ENCODE peak calls at places on chromosomes 12 and 14, in ten cellular contexts. One of them, this sample, is unnamed.

GRCh38 chr14:22520235-22520634 is 68.8 kb downstream of the DAD1 start:
- DNase-seq in GM12865: no peak
- DNase-seq in chondrocyte: no peak
- DNase-seq in glomerular endothelial cell: no peak
- DNase-seq in HEK293T: no peak
- DNase-seq in HAP-1: no peak
- DNase-seq in NCI-H2171: no peak
- DNase-seq in dorsolateral prefrontal cortex: no peak
- DNase-seq in SK-MEL-5: no peak
- DNase-seq in testis: no peak
- DNase-seq in this sample: no peak

GRCh38 chr12:68745376-68745903 is 536 bp upstream of the SLC35E3 start:
- DNase-seq in GM12865: peak; percentile 4
- DNase-seq in chondrocyte: no peak
- DNase-seq in glomerular endothelial cell: no peak
- DNase-seq in HEK293T: no peak
- DNase-seq in HAP-1: no peak
- DNase-seq in NCI-H2171: no peak
- DNase-seq in dorsolateral prefrontal cortex: no peak
- DNase-seq in SK-MEL-5: no peak
- DNase-seq in testis: no peak
- DNase-seq in this sample: no peak

GRCh38 chr12:92942905-92943304 is 13.8 kb upstream of the EEA1 start:
- DNase-seq in GM12865: no peak
- DNase-seq in chondrocyte: no peak
- DNase-seq in glomerular endothelial cell: no peak
- DNase-seq in HEK293T: no peak
- DNase-seq in HAP-1: no peak
- DNase-seq in NCI-H2171: no peak
- DNase-seq in dorsolateral prefrontal cortex: no peak
- DNase-seq in SK-MEL-5: peak; percentile 17
- DNase-seq in testis: no peak
- DNase-seq in this sample: peak; percentile 41

GRCh38 chr14:20679907-20680306 is 4.5 kb upstream of the RNASE4 start:
- DNase-seq in GM12865: peak; percentile 41
- DNase-seq in chondrocyte: no peak
- DNase-seq in glomerular endothelial cell: no peak
- DNase-seq in HEK293T: peak; percentile 57
- DNase-seq in HAP-1: peak; percentile 14
- DNase-seq in NCI-H2171: no peak
- DNase-seq in dorsolateral prefrontal cortex: peak; percentile 64
- DNase-seq in SK-MEL-5: peak; percentile 68
- DNase-seq in testis: peak; percentile 68
- DNase-seq in this sample: peak; percentile 25

GRCh38 chr12:75887979-75888378 is 143.6 kb downstream of the PHLDA1 start:
- DNase-seq in GM12865: no peak
- DNase-seq in chondrocyte: no peak
- DNase-seq in glomerular endothelial cell: no peak
- DNase-seq in HEK293T: no peak
- DNase-seq in HAP-1: no peak
- DNase-seq in NCI-H2171: no peak
- DNase-seq in dorsolateral prefrontal cortex: no peak
- DNase-seq in SK-MEL-5: peak; percentile 16
- DNase-seq in testis: no peak
- DNase-seq in this sample: no peak

GRCh38 chr14:101193126-101193844 is 289.8 kb upstream of the RTL1 start:
- DNase-seq in GM12865: no peak
- DNase-seq in chondrocyte: no peak
- DNase-seq in glomerular endothelial cell: no peak
- DNase-seq in HEK293T: no peak
- DNase-seq in HAP-1: no peak
- DNase-seq in NCI-H2171: no peak
- DNase-seq in dorsolateral prefrontal cortex: no peak
- DNase-seq in SK-MEL-5: no peak
- DNase-seq in testis: no peak
- DNase-seq in this sample: peak; percentile 44

GRCh38 chr12:17793854-17794253 is 296.1 kb downstream of the RERGL start:
- DNase-seq in GM12865: no peak
- DNase-seq in chondrocyte: no peak
- DNase-seq in glomerular endothelial cell: no peak
- DNase-seq in HEK293T: no peak
- DNase-seq in HAP-1: no peak
- DNase-seq in NCI-H2171: no peak
- DNase-seq in dorsolateral prefrontal cortex: no peak
- DNase-seq in SK-MEL-5: no peak
- DNase-seq in testis: no peak
- DNase-seq in this sample: no peak

GRCh38 chr12:188910-189621 is 24.9 kb downstream of the SLC6A12 start:
- DNase-seq in GM12865: peak; percentile 39
- DNase-seq in chondrocyte: no peak
- DNase-seq in glomerular endothelial cell: no peak
- DNase-seq in HEK293T: peak; percentile 90
- DNase-seq in HAP-1: peak; percentile 47
- DNase-seq in NCI-H2171: peak; percentile 87
- DNase-seq in dorsolateral prefrontal cortex: peak; percentile 68
- DNase-seq in SK-MEL-5: peak; percentile 50
- DNase-seq in testis: peak; percentile 64
- DNase-seq in this sample: peak; percentile 46

GRCh38 chr14:102390064-102390463 is 27.3 kb downstream of the TECPR2 start:
- DNase-seq in GM12865: no peak
- DNase-seq in chondrocyte: no peak
- DNase-seq in glomerular endothelial cell: peak; percentile 4
- DNase-seq in HEK293T: no peak
- DNase-seq in HAP-1: peak; percentile 82
- DNase-seq in NCI-H2171: no peak
- DNase-seq in dorsolateral prefrontal cortex: no peak
- DNase-seq in SK-MEL-5: peak; percentile 94
- DNase-seq in testis: no peak
- DNase-seq in this sample: no peak

GRCh38 chr12:50618864-50619609 is 114.3 kb downstream of the DIP2B start:
- DNase-seq in GM12865: no peak
- DNase-seq in chondrocyte: no peak
- DNase-seq in glomerular endothelial cell: no peak
- DNase-seq in HEK293T: no peak
- DNase-seq in HAP-1: no peak
- DNase-seq in NCI-H2171: no peak
- DNase-seq in dorsolateral prefrontal cortex: no peak
- DNase-seq in SK-MEL-5: no peak
- DNase-seq in testis: no peak
- DNase-seq in this sample: peak; percentile 37

GRCh38 chr12:24948816-24949722 is at the start of gene BCAT1:
- DNase-seq in GM12865: peak; percentile 89
- DNase-seq in chondrocyte: peak; percentile 96
- DNase-seq in glomerular endothelial cell: peak; percentile 22
- DNase-seq in HEK293T: peak; percentile 64
- DNase-seq in HAP-1: peak; percentile 58
- DNase-seq in NCI-H2171: no peak
- DNase-seq in dorsolateral prefrontal cortex: peak; percentile 58
- DNase-seq in SK-MEL-5: no peak
- DNase-seq in testis: peak; percentile 89
- DNase-seq in this sample: peak; percentile 60

GRCh38 chr12:122980192-122981035 is at the start of gene ARL6IP4:
- DNase-seq in GM12865: peak; percentile 81
- DNase-seq in chondrocyte: no peak
- DNase-seq in glomerular endothelial cell: no peak
- DNase-seq in HEK293T: peak; percentile 73
- DNase-seq in HAP-1: peak; percentile 51
- DNase-seq in NCI-H2171: peak; percentile 70
- DNase-seq in dorsolateral prefrontal cortex: no peak
- DNase-seq in SK-MEL-5: peak; percentile 53
- DNase-seq in testis: peak; percentile 63
- DNase-seq in this sample: peak; percentile 56

GRCh38 chr14:90691627-90692026 is 124.6 kb downstream of the TTC7B start:
- DNase-seq in GM12865: no peak
- DNase-seq in chondrocyte: no peak
- DNase-seq in glomerular endothelial cell: no peak
- DNase-seq in HEK293T: no peak
- DNase-seq in HAP-1: no peak
- DNase-seq in NCI-H2171: no peak
- DNase-seq in dorsolateral prefrontal cortex: no peak
- DNase-seq in SK-MEL-5: no peak
- DNase-seq in testis: no peak
- DNase-seq in this sample: no peak

GRCh38 chr12:72197790-72198189 is 74.4 kb upstream of the TRHDE start:
- DNase-seq in GM12865: no peak
- DNase-seq in chondrocyte: no peak
- DNase-seq in glomerular endothelial cell: no peak
- DNase-seq in HEK293T: no peak
- DNase-seq in HAP-1: no peak
- DNase-seq in NCI-H2171: no peak
- DNase-seq in dorsolateral prefrontal cortex: no peak
- DNase-seq in SK-MEL-5: no peak
- DNase-seq in testis: no peak
- DNase-seq in this sample: no peak

GRCh38 chr12:60168441-60168840 is 572.6 kb downstream of the SLC16A7 start:
- DNase-seq in GM12865: no peak
- DNase-seq in chondrocyte: no peak
- DNase-seq in glomerular endothelial cell: no peak
- DNase-seq in HEK293T: no peak
- DNase-seq in HAP-1: no peak
- DNase-seq in NCI-H2171: no peak
- DNase-seq in dorsolateral prefrontal cortex: no peak
- DNase-seq in SK-MEL-5: no peak
- DNase-seq in testis: no peak
- DNase-seq in this sample: no peak

GRCh38 chr12:76201758-76202157 is 117.3 kb upstream of the NAP1L1 start:
- DNase-seq in GM12865: no peak
- DNase-seq in chondrocyte: no peak
- DNase-seq in glomerular endothelial cell: no peak
- DNase-seq in HEK293T: no peak
- DNase-seq in HAP-1: no peak
- DNase-seq in NCI-H2171: no peak
- DNase-seq in dorsolateral prefrontal cortex: no peak
- DNase-seq in SK-MEL-5: no peak
- DNase-seq in testis: no peak
- DNase-seq in this sample: no peak

GRCh38 chr12:28517101-28517500 is 326.8 kb downstream of the CCDC91 start:
- DNase-seq in GM12865: no peak
- DNase-seq in chondrocyte: no peak
- DNase-seq in glomerular endothelial cell: no peak
- DNase-seq in HEK293T: no peak
- DNase-seq in HAP-1: no peak
- DNase-seq in NCI-H2171: peak; percentile 45
- DNase-seq in dorsolateral prefrontal cortex: no peak
- DNase-seq in SK-MEL-5: no peak
- DNase-seq in testis: no peak
- DNase-seq in this sample: no peak

GRCh38 chr12:52778833-52779232 is 1.7 kb upstream of the KRT76 start:
- DNase-seq in GM12865: no peak
- DNase-seq in chondrocyte: no peak
- DNase-seq in glomerular endothelial cell: no peak
- DNase-seq in HEK293T: no peak
- DNase-seq in HAP-1: no peak
- DNase-seq in NCI-H2171: no peak
- DNase-seq in dorsolateral prefrontal cortex: no peak
- DNase-seq in SK-MEL-5: no peak
- DNase-seq in testis: no peak
- DNase-seq in this sample: no peak

GRCh38 chr12:55741978-55742377 is 944 bp upstream of the GDF11 start:
- DNase-seq in GM12865: no peak
- DNase-seq in chondrocyte: no peak
- DNase-seq in glomerular endothelial cell: no peak
- DNase-seq in HEK293T: no peak
- DNase-seq in HAP-1: no peak
- DNase-seq in NCI-H2171: no peak
- DNase-seq in dorsolateral prefrontal cortex: no peak
- DNase-seq in SK-MEL-5: no peak
- DNase-seq in testis: no peak
- DNase-seq in this sample: no peak

GRCh38 chr12:19186722-19187661 is 57.5 kb downstream of the PLEKHA5 start:
- DNase-seq in GM12865: peak; percentile 50
- DNase-seq in chondrocyte: no peak
- DNase-seq in glomerular endothelial cell: peak; percentile 33
- DNase-seq in HEK293T: peak; percentile 26
- DNase-seq in HAP-1: peak; percentile 59
- DNase-seq in NCI-H2171: peak; percentile 9
- DNase-seq in dorsolateral prefrontal cortex: no peak
- DNase-seq in SK-MEL-5: peak; percentile 64
- DNase-seq in testis: no peak
- DNase-seq in this sample: no peak

GRCh38 chr12:4325984-4326383 is 5.0 kb downstream of the TIGAR start:
- DNase-seq in GM12865: no peak
- DNase-seq in chondrocyte: no peak
- DNase-seq in glomerular endothelial cell: no peak
- DNase-seq in HEK293T: no peak
- DNase-seq in HAP-1: no peak
- DNase-seq in NCI-H2171: no peak
- DNase-seq in dorsolateral prefrontal cortex: no peak
- DNase-seq in SK-MEL-5: no peak
- DNase-seq in testis: no peak
- DNase-seq in this sample: no peak

GRCh38 chr12:63420206-63420644 is 248.1 kb downstream of the DPY19L2 start:
- DNase-seq in GM12865: peak; percentile 75
- DNase-seq in chondrocyte: no peak
- DNase-seq in glomerular endothelial cell: peak; percentile 73
- DNase-seq in HEK293T: peak; percentile 73
- DNase-seq in HAP-1: peak; percentile 67
- DNase-seq in NCI-H2171: peak; percentile 32
- DNase-seq in dorsolateral prefrontal cortex: no peak
- DNase-seq in SK-MEL-5: peak; percentile 88
- DNase-seq in testis: peak; percentile 77
- DNase-seq in this sample: peak; percentile 32

This sample was measured in adrenal gland.